ENCODE peak calls at places on chromosomes 11 and 22, in five cellular contexts. C is CD4-positive, alpha-beta memory T cell; L is left ventricle myocardium inferior; N is right lobe of liver; Z is neural progenitor cell. J is an unnamed sample.

GRCh38 chr11:46916669-46917108 is 1.7 kb downstream of the LRP4 start:
- DNase-seq in L (peak), C (no peak), Z (peak), N (no peak), J (peak)

GRCh38 chr11:76325149-76325548 is 55.8 kb downstream of the THAP12 start:
- DNase-seq in C (no peak), Z (no peak), N (no peak), L (no peak), J (no peak)

GRCh38 chr22:21451545-21452520 is 15.4 kb upstream of the TMEM191C start:
- DNase-seq in N (no peak), L (no peak), Z (peak), C (no peak), J (no peak)

GRCh38 chr11:111947143-111947542 is 10.0 kb downstream of the DIXDC1 start:
- DNase-seq in Z (no peak), L (no peak), C (no peak), N (no peak), J (no peak)

GRCh38 chr11:90747057-90747456 is 524.2 kb upstream of the CHORDC1 start:
- DNase-seq in C (no peak), Z (no peak), N (no peak), L (no peak), J (no peak)

GRCh38 chr11:18144243-18144642 is 11.9 kb downstream of the MRGPRX3 start:
- DNase-seq in N (no peak), Z (no peak), C (no peak), L (no peak), J (no peak)

GRCh38 chr11:118234833-118235232 is 10.0 kb upstream of the JAML start:
- DNase-seq in N (no peak), L (no peak), Z (no peak), C (no peak), J (no peak)

GRCh38 chr11:114166897-114167323 is 107.4 kb downstream of the ZBTB16 start:
- DNase-seq in Z (no peak), C (peak), N (no peak), L (no peak), J (peak)

GRCh38 chr11:35683728-35684339 is 21.3 kb downstream of the TRIM44 start:
- DNase-seq in C (no peak), N (no peak), Z (no peak), L (no peak), J (no peak)

GRCh38 chr22:26711205-26711958 is 54.0 kb downstream of the MIAT start:
- DNase-seq in L (no peak), C (no peak), Z (no peak), N (no peak), J (no peak)

GRCh38 chr11:61417670-61418069 is 12.1 kb downstream of the CPSF7 start:
- DNase-seq in L (no peak), C (no peak), Z (no peak), N (no peak), J (no peak)

GRCh38 chr22:50532824-50533344 is 3.1 kb upstream of the TYMP start:
- DNase-seq in N (peak), L (no peak), Z (no peak), C (no peak), J (no peak)
- H3K4me3 ChIP-seq in N (no peak), L (peak), Z (peak), C (no peak), J (peak)

GRCh38 chr11:68043349-68044144 is 4.7 kb downstream of the TCIRG1 start:
- DNase-seq in N (no peak), Z (no peak), C (no peak), L (no peak), J (no peak)

GRCh38 chr11:68044145-68044813 is 5.5 kb downstream of the TCIRG1 start:
- DNase-seq in L (no peak), N (no peak), Z (no peak), C (no peak), J (no peak)

GRCh38 chr11:68041617-68042218 is 2.9 kb downstream of the TCIRG1 start:
- DNase-seq in Z (no peak), C (no peak), L (no peak), N (no peak), J (no peak)

GRCh38 chr11:68042219-68043028 is 3.6 kb downstream of the TCIRG1 start:
- DNase-seq in Z (no peak), N (no peak), C (no peak), L (no peak), J (no peak)

GRCh38 chr11:68043029-68043348 is 4.2 kb downstream of the TCIRG1 start:
- DNase-seq in C (no peak), L (no peak), Z (no peak), N (no peak), J (no peak)
- H3K4me3 ChIP-seq in C (no peak), L (no peak), Z (no peak), N (no peak), J (no peak)

DNA sequence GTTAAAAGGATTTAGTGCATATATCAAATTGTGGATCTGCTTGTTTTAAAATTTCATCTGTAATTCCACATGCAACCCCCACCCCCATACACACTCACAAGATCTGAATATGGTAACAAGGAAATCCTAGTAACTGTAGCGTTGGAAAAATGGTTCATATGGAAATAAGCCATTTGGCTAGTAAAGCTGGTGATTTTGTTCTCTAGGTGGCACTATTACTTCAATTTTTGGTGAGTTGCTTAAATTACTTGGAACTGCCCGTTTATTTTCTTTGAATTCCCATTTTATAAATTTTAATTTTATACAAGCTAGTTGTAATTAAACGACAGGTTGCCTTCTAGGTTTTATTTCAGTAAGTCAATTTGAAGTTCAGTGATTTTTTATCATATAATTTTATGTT is 5.3 kb downstream of the BDNF start:
- DNase-seq in L (no peak), Z (peak), C (no peak), N (no peak), J (no peak)
- H3K4me3 ChIP-seq in L (no peak), Z (no peak), C (no peak), N (no peak), J (peak)

GRCh38 chr11:636511-637332 is at the start of gene DRD4:
- DNase-seq in N (no peak), C (no peak), L (no peak), Z (peak), J (no peak)
- H3K4me3 ChIP-seq in N (no peak), C (no peak), L (peak), Z (peak), J (no peak)

DNA sequence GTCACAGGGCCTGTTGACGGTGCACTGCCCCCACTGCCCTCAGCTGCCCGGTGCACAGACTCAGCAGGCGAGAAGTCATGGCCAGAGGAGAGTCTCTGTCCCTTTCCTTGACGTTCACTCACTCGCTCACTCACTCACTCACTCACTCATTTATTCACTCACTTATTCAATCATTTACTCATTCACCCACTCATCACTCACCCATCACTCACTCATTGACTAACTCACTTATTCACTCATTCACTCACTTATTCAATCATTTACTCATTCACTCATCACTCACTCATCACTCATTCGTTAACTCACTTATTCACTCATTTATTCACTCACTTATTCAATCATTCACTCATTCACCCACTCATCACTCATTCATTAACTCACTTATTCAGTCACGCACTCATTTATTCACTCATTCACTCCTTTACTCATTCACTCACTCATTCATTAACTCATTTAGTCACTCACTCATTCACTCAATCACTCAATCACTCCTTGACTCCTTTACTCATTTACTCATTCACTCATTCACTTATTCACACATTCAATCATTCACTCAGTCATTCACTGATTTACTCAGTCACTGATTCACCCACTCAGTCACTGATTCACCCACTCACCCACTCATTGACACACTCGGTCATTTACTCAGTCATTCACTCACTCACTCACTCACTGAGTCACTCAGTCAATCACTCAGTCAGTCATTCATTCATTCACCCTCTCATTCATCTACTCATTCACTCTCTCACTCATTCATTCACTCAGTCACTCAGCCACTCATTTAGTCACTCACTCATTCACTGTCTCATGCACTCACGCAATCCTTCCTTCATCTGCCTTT is 1193.5 kb downstream of the BRD1 start:
- DNase-seq in Z (no peak), L (no peak), N (no peak), C (no peak), J (no peak)
- H3K4me3 ChIP-seq in Z (no peak), L (no peak), N (no peak), C (no peak), J (no peak)

GRCh38 chr11:77883775-77884174 is 62.8 kb downstream of the AAMDC start:
- DNase-seq in Z (no peak), C (no peak), L (no peak), N (no peak), J (no peak)

GRCh38 chr11:77882396-77882795 is 61.5 kb downstream of the AAMDC start:
- DNase-seq in Z (no peak), L (no peak), N (no peak), C (no peak), J (no peak)

GRCh38 chr11:77884186-77884828 is 63.4 kb downstream of the AAMDC start:
- DNase-seq in N (no peak), L (no peak), Z (no peak), C (no peak), J (no peak)

GRCh38 chr11:77886401-77886800 is 65.5 kb downstream of the AAMDC start:
- DNase-seq in N (no peak), C (no peak), L (no peak), Z (no peak), J (no peak)

DNA sequence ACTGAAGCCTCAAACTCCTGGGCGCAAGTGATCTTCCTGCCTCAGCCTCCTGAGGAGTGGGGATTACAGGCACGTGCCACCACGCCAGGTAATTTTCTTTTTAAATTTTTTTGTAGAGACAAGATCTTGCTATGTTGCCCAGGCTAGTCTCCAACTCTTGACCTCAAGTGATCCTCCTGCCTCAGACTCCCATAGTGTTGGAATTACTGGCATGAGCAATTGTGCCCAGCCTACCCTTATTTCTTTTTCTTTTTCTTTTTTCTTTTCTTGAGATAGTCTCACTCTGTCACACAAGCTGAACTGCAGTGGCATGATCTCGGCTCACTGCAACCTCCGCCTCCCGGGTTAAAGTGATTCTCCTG is 63.9 kb downstream of the AAMDC start:
- DNase-seq in Z (no peak), L (no peak), N (no peak), C (no peak), J (no peak)
- H3K4me3 ChIP-seq in Z (no peak), L (no peak), N (no peak), C (no peak), J (no peak)